ENCODE peak calls at places on chromosomes 1 and 21, in four cellular contexts. B, H, D and S are unnamed samples.

GRCh38 chr1:183029591-183030000 is 6.4 kb downstream of the LAMC1 start:
- DNase-seq in B (no peak), H (no peak), D (no peak), S (no peak)

GRCh38 chr1:236888903-236889302 is 93.8 kb downstream of the MTR start:
- DNase-seq in B (no peak), H (no peak), D (no peak), S (peak; percentile 69)

GRCh38 chr1:200891774-200892157 is 2.9 kb upstream of the INAVA start:
- DNase-seq in B (no peak), H (no peak), D (peak; percentile 59), S (no peak)

GRCh38 chr1:6869002-6869380 is 83.7 kb downstream of the CAMTA1 start:
- DNase-seq in B (no peak), H (no peak), D (no peak), S (no peak)

GRCh38 chr1:46246548-46247432 is 773 bp upstream of the RAD54L start:
- DNase-seq in B (peak; percentile 46), H (no peak), D (peak; percentile 57), S (peak; percentile 44)

GRCh38 chr1:43334453-43335205 is 3.0 kb upstream of the MPL start:
- DNase-seq in B (no peak), H (peak; percentile 10), D (no peak), S (no peak)

GRCh38 chr21:42503711-42504110 is 7.7 kb upstream of the RSPH1 start:
- DNase-seq in B (no peak), H (no peak), D (no peak), S (no peak)

GRCh38 chr1:97252076-97252475 is 530.5 kb downstream of the PTBP2 start:
- DNase-seq in B (no peak), H (peak; percentile 58), D (no peak), S (no peak)

GRCh38 chr1:94926365-94926914 is 470 bp downstream of the CNN3 start:
- DNase-seq in B (peak; percentile 28), H (peak; percentile 77), D (peak; percentile 57), S (peak; percentile 64)

GRCh38 chr1:63813829-63814277 is 40.0 kb downstream of the ROR1 start:
- DNase-seq in B (no peak), H (no peak), D (no peak), S (no peak)

GRCh38 chr1:161766102-161766981 is at the start of gene ATF6:
- DNase-seq in B (peak; percentile 78), H (peak; percentile 96), D (peak; percentile 92), S (peak; percentile 89)

GRCh38 chr1:172818841-172819527 is 160.1 kb downstream of the FASLG start:
- DNase-seq in B (peak; percentile 8), H (no peak), D (peak; percentile 40), S (no peak)

GRCh38 chr1:36584874-36585759 is 102.4 kb upstream of the CSF3R start:
- DNase-seq in B (no peak), H (no peak), D (no peak), S (no peak)

GRCh38 chr21:45281411-45282282 is 6.0 kb downstream of the POFUT2 start:
- DNase-seq in B (peak; percentile 3), H (peak; percentile 58), D (no peak), S (no peak)

GRCh38 chr1:61241864-61242472 is 159.6 kb downstream of the NFIA start:
- DNase-seq in B (no peak), H (no peak), D (no peak), S (no peak)

GRCh38 chr1:156445789-156446263 is 54.7 kb downstream of the MEF2D start:
- DNase-seq in B (peak; percentile 80), H (peak; percentile 87), D (peak; percentile 86), S (peak; percentile 75)

GRCh38 chr21:29024474-29025327 is at the start of gene USP16:
- DNase-seq in B (peak; percentile 91), H (peak; percentile 97), D (peak; percentile 95), S (peak; percentile 96)

DNA sequence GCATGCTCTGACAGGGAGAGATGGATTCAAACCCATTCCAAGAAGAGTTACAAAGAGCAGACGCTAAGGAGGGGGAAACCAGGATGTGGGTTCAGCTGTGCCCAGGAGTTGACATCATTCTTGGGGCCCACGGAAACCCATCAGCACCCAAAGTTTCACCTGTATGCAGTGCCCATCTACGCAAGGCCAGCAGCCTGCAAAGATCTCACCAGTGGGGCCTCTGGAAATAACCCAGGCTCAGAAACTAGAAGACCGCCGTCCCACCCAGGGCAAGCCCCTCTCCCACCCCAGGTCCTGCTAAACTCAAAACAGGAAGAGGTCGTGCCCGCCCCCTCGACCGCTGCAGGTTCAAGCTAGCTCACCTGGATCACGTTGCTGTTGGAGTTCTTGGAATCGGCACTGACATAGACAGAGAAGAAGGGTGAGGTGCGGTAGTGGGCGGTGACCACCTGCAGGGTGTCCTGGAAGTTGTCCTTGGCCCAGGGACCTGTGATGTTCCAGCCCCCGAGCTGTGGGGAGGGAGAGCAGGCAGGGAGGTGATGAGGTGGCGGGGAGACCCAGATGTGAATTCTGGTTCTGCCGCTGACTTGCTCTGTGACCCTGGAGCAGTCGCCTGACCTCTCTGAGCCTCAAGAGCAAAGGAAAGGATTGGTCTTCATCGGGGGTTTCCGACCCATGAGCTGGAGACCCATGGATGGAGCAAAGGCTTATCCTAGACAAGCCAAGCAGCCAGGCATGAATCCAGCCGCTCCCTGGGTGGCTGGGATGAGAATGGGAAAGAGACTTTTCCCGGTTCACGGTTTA is 31.7 kb downstream of the ECE1 start:
- DNase-seq in B (no peak), H (no peak), D (no peak), S (no peak)
- H3K4me1 ChIP-seq in B (peaks cover 21% of the 10 kb centered on the region), H (peaks cover 64% of the 10 kb centered on the region), D (peaks cover 13% of the 10 kb centered on the region), S (peaks cover 66% of the 10 kb centered on the region)

GRCh38 chr1:1039145-1039910 is 19.4 kb downstream of the AGRN start:
- DNase-seq in B (no peak), H (no peak), D (no peak), S (no peak)

GRCh38 chr1:1041873-1042272 is 22.0 kb downstream of the AGRN start:
- DNase-seq in B (no peak), H (no peak), D (no peak), S (no peak)

GRCh38 chr1:1038694-1039093 is 18.8 kb downstream of the AGRN start:
- DNase-seq in B (no peak), H (no peak), D (no peak), S (no peak)

GRCh38 chr1:1041092-1041503 is 21.2 kb downstream of the AGRN start:
- DNase-seq in B (no peak), H (no peak), D (no peak), S (no peak)

DNA sequence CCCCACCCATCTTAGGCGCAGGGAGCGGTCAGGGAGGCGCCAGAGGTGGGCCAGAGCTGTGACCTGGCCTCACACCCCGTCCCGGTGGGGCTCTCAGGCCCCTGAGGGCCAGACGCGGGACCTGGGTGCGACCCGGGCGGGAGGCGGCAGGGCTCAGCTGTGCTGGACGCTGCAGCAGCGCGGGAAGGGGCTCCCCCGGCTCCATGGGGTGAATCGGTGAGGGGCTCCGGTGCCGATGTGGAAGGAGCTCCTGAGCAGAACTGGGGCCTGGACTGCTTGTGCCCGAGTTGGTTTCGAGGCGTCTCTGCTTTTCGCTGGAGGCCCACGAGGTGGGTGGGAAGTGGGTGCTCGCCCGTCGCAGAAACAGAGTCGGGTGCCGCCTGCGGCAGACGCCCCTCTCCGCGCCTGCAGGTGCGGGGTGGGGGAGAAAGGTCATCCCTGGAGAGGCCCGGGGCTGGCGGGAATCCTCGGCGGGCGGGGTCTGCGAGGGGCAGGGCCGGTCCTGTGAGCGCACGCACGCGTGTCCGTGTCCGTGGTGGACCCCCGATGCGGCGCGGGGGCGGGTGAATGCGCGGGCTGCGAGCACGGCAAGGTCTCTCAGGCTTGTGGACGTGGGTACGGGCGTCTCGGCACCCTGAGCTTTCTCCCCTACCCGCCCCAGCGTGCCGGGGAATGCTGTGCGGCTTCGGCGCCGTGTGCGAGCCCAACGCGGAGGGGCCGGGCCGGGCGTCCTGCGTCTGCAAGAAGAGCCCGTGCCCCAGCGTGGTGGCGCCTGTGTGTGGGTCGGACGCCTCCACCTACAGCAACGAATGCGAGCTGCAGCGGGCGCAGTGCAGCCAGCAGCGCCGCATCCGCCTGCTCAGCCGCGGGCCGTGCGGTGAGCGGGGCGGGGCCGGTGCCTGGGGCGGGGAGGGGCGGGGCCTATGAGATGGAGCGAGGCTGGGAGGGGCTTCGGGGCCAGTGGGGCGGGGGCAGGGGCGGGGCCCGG is 20.4 kb downstream of the AGRN start:
- DNase-seq in B (peak; percentile 81), H (no peak), D (peak; percentile 82), S (peak; percentile 69)
- TF ChIP-seq CTCF in B (no peak), H (no peak), D (no peak), S (no peak)

DNA sequence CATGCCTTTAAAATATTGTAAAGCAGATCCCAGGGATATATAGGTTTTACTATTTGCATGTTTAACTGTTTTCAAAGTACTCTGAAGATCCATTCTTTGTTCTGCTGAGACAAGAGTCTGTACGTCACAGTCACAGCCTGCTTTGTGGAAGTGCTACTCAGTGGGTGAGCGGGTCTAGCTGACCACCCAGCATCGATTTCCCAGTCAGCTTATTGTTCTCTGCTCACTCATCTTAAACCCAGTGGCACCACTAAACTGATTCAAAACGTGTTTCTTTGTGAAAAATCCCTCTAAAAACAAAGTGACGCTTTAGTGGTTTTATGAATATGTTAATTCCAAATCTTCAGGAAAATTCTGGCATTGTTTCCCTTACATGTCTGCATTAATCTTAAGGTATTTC is 12.4 kb downstream of the PLPP3 start:
- DNase-seq in B (no peak), H (no peak), D (no peak), S (no peak)
- H3K4me1 ChIP-seq in B (no peaks in the 10 kb centered on the region), H (peaks cover 46% of the 10 kb centered on the region), D (peaks cover 16% of the 10 kb centered on the region), S (peaks cover 100% of the 10 kb centered on the region)

DNA sequence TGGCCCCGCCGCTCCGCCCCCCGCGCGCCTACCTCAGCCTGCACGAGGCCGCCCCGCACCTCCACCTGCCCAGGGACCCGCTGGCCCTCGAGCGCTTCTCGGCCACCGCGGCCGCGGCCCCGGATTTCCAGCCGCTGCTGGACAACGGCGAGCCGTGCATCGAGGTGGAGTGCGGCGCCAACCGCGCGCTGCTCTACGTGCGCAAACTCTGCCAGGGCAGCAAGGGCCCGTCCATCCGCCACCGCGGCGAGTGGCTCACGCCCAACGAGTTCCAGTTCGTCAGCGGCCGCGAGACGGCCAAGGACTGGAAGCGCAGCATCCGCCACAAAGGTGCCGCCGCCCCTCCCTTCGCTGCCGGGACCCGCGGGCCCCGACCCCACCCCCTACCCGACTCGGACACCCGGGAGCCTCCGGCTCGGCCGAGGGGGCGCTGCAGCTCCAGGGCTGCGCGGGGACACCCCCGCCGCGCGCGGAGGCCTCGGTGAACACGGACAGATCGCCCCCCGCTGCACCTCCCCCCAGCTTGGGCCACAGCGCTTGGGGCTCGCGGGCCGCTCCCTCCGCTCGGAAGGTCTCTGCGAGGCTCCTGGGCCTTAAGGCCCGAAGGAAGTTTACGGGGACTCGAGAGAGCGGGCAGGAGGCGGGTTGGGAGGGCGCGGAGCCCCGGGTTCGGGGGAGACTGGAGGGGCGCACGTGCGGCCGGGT is 1.0 kb downstream of the SAMD11 start:
- DNase-seq in B (no peak), H (no peak), D (peak; percentile 26), S (no peak)
- TF ChIP-seq CTCF in B (no peak), H (no peak), D (no peak), S (no peak)

GRCh38 chr1:164610528-164611222 is 51.7 kb downstream of the PBX1 start:
- DNase-seq in B (no peak), H (no peak), D (no peak), S (no peak)

GRCh38 chr1:164611754-164612642 is 53.0 kb downstream of the PBX1 start:
- DNase-seq in B (no peak), H (no peak), D (peak; percentile 85), S (no peak)

GRCh38 chr1:164609084-164609483 is 50.1 kb downstream of the PBX1 start:
- DNase-seq in B (no peak), H (no peak), D (no peak), S (no peak)

GRCh38 chr1:164614316-164614715 is 55.3 kb downstream of the PBX1 start:
- DNase-seq in B (no peak), H (no peak), D (no peak), S (no peak)

GRCh38 chr1:164613176-164613575 is 54.2 kb downstream of the PBX1 start:
- DNase-seq in B (no peak), H (no peak), D (peak; percentile 79), S (no peak)
- H3K4me1 ChIP-seq in B (no peaks in the 10 kb centered on the region), H (peaks cover 78% of the 10 kb centered on the region), D (peaks cover 15% of the 10 kb centered on the region), S (peaks cover 94% of the 10 kb centered on the region)